ENCODE peak calls at places on chromosome 21, in nine cellular contexts. D is right cardiac atrium; Z is naive thymus-derived CD8-positive, alpha-beta T cell; W is stimulated activated effector memory CD8-positive, alpha-beta T cell treated with anti-CD3 and anti-CD28 coated beads, Interleukin-12 subunit alpha, Interleukin-12 subunit beta, amount 100 ng/mL, for 72 hours; M is CD4-positive, alpha-beta T cell; P is SK-N-SH treated with all-trans-retinoic acid at 6 μM for 48 hours; R is upper lobe of left lung; N is stimulated activated naive CD8-positive, alpha-beta T cell treated with anti-CD3 and anti-CD28 coated beads, Interleukin-15, amount 100 ng/mL, for 72 hours; H is left ventricle myocardium superior. Y is an unnamed sample.

GRCh38 chr21:33394260-33394659 is 9.0 kb upstream of the IFNGR2 start:
- ATAC-seq in N (peak), P (no peak), H (peak), Z (no peak), R (peak), M (no peak), D (peak), W (no peak), Y (peak)

GRCh38 chr21:41148798-41149197 is 19.2 kb upstream of the BACE2 start:
- ATAC-seq in R (no peak), M (no peak), N (no peak), Z (no peak), W (no peak), P (no peak), H (no peak), D (no peak), Y (no peak)

GRCh38 chr21:42086969-42087368 is 15.9 kb downstream of the UMODL1 start:
- ATAC-seq in D (no peak), P (no peak), H (no peak), R (no peak), Z (no peak), W (no peak), M (no peak), N (no peak), Y (no peak)

GRCh38 chr21:25400427-25400826 is 206.9 kb downstream of the MRPL39 start:
- ATAC-seq in W (no peak), H (no peak), R (no peak), P (no peak), Z (no peak), M (no peak), D (no peak), N (no peak), Y (no peak)

GRCh38 chr21:29114765-29115164 is 15.7 kb upstream of the MAP3K7CL start:
- ATAC-seq in D (no peak), Z (no peak), H (no peak), W (no peak), N (no peak), M (no peak), P (peak), R (peak), Y (no peak)

GRCh38 chr21:36459098-36459497 is 20.8 kb downstream of the CLDN14 start:
- ATAC-seq in H (no peak), Z (no peak), P (no peak), M (no peak), N (no peak), W (no peak), D (no peak), R (no peak), Y (no peak)

GRCh38 chr21:33666153-33666552 is 23.9 kb downstream of the ITSN1 start:
- ATAC-seq in W (no peak), R (no peak), M (no peak), N (no peak), P (no peak), Z (no peak), H (no peak), D (no peak), Y (no peak)

GRCh38 chr21:45975017-45975595 is 6.5 kb upstream of the COL6A1 start:
- ATAC-seq in W (no peak), D (peak), N (no peak), R (peak), Z (no peak), M (no peak), H (peak), P (no peak), Y (peak)

GRCh38 chr21:35237287-35237686 is 188.2 kb upstream of the RUNX1 start:
- ATAC-seq in H (no peak), W (no peak), Z (peak), P (no peak), R (no peak), N (no peak), M (peak), D (no peak), Y (no peak)

GRCh38 chr21:35321322-35322200 is 272.5 kb upstream of the RUNX1 start:
- ATAC-seq in N (no peak), W (no peak), M (no peak), Z (no peak), D (no peak), R (no peak), P (no peak), H (no peak), Y (no peak)

GRCh38 chr21:41947596-41948403 is 6.0 kb downstream of the C2CD2 start:
- ATAC-seq in P (peak), D (peak), W (no peak), N (no peak), H (peak), M (no peak), Z (no peak), R (peak), Y (peak)

GRCh38 chr21:28639742-28640141 is 352.9 kb downstream of the LTN1 start:
- ATAC-seq in N (no peak), P (no peak), R (no peak), H (no peak), M (no peak), D (no peak), Z (no peak), W (no peak), Y (no peak)

GRCh38 chr21:35102488-35103407 is 53.6 kb upstream of the RUNX1 start:
- ATAC-seq in H (peak), Z (peak), M (peak), R (peak), N (peak), P (no peak), D (no peak), W (no peak), Y (peak)

GRCh38 chr21:38989745-38990423 is 184.2 kb downstream of the ETS2 start:
- ATAC-seq in P (peak), D (peak), M (no peak), N (no peak), R (no peak), H (peak), W (no peak), Z (no peak), Y (no peak)

GRCh38 chr21:18840239-18840638 is 436.7 kb upstream of the TMPRSS15 start:
- ATAC-seq in R (no peak), M (no peak), W (no peak), D (no peak), H (no peak), N (no peak), P (no peak), Z (no peak), Y (no peak)

Y was measured in gastroesophageal sphincter.